ENCODE peak calls at places on chromosomes 13 and 19, in four cellular contexts. Q is K562, O is WTC11, L is HepG2. N is an unnamed sample.

GRCh38 chr19:55446060-55446459 is 3.0 kb upstream of the SHISA7 start:
- DNase-seq in Q (no peak), O (no peak), L (peak; percentile 49), N (no peak)

GRCh38 chr19:29810504-29810871 is 1.3 kb upstream of the CCNE1 start:
- DNase-seq in Q (peak; percentile 40), O (no peak), L (no peak), N (no peak)

GRCh38 chr19:30077851-30078355 is 135.9 kb downstream of the URI1 start:
- DNase-seq in Q (no peak), O (no peak), L (no peak), N (no peak)

GRCh38 chr13:46866150-46866549 is 30.7 kb downstream of the HTR2A start:
- DNase-seq in Q (no peak), O (peak; percentile 22), L (peak; percentile 4), N (peak; percentile 21)

GRCh38 chr13:99792079-99792921 is 179.3 kb downstream of the ZIC5 start:
- DNase-seq in Q (no peak), O (peak; percentile 24), L (no peak), N (no peak)

GRCh38 chr13:108155185-108156106 is 59.9 kb downstream of the LIG4 start:
- DNase-seq in Q (peak; percentile 21), O (peak; percentile 62), L (peak; percentile 40), N (peak; percentile 19)

GRCh38 chr19:38661166-38661565 is 13.7 kb downstream of the ACTN4 start:
- DNase-seq in Q (no peak), O (no peak), L (no peak), N (no peak)

GRCh38 chr13:78022164-78022877 is 103.7 kb upstream of the EDNRB start:
- DNase-seq in Q (no peak), O (no peak), L (no peak), N (no peak)

GRCh38 chr19:1189419-1189818 is 15.4 kb upstream of the SBNO2 start:
- DNase-seq in Q (peak; percentile 69), O (no peak), L (no peak), N (no peak)

GRCh38 chr13:26663801-26664200 is 96.8 kb downstream of the GPR12 start:
- DNase-seq in Q (no peak), O (no peak), L (no peak), N (no peak)

GRCh38 chr13:35814573-35814972 is 316.6 kb downstream of the DCLK1 start:
- DNase-seq in Q (no peak), O (no peak), L (no peak), N (no peak)

GRCh38 chr19:8174706-8175105 is 25.3 kb upstream of the FBN3 start:
- DNase-seq in Q (no peak), O (no peak), L (no peak), N (no peak)

GRCh38 chr19:45404557-45405434 is at the start of gene PPP1R13L:
- DNase-seq in Q (peak; percentile 86), O (peak; percentile 97), L (peak; percentile 76), N (peak; percentile 87)
- TF ChIP-seq ELF4 in Q (no peak), O (no peak), L (no peak), N (no peak)

GRCh38 chr19:2728783-2729387 is 7.7 kb upstream of the DIRAS1 start:
- DNase-seq in Q (no peak), O (no peak), L (no peak), N (no peak)
- TF ChIP-seq ELF4 in Q (no peak), O (no peak), L (no peak), N (no peak)

GRCh38 chr13:48864100-48864499 is 111.6 kb upstream of the FNDC3A start:
- DNase-seq in Q (no peak), O (no peak), L (no peak), N (no peak)

GRCh38 chr13:48866204-48866603 is 109.5 kb upstream of the FNDC3A start:
- DNase-seq in Q (peak; percentile 9), O (no peak), L (no peak), N (no peak)

GRCh38 chr13:48860369-48860768 is 115.3 kb upstream of the FNDC3A start:
- DNase-seq in Q (no peak), O (no peak), L (no peak), N (no peak)

GRCh38 chr13:48859168-48860105 is 116.3 kb upstream of the FNDC3A start:
- DNase-seq in Q (no peak), O (no peak), L (no peak), N (peak; percentile 38)

GRCh38 chr13:48862572-48862971 is 113.1 kb upstream of the FNDC3A start:
- DNase-seq in Q (no peak), O (no peak), L (no peak), N (no peak)
- TF ChIP-seq ELF4 in Q (no peak), O (no peak), L (no peak), N (no peak)

DNA sequence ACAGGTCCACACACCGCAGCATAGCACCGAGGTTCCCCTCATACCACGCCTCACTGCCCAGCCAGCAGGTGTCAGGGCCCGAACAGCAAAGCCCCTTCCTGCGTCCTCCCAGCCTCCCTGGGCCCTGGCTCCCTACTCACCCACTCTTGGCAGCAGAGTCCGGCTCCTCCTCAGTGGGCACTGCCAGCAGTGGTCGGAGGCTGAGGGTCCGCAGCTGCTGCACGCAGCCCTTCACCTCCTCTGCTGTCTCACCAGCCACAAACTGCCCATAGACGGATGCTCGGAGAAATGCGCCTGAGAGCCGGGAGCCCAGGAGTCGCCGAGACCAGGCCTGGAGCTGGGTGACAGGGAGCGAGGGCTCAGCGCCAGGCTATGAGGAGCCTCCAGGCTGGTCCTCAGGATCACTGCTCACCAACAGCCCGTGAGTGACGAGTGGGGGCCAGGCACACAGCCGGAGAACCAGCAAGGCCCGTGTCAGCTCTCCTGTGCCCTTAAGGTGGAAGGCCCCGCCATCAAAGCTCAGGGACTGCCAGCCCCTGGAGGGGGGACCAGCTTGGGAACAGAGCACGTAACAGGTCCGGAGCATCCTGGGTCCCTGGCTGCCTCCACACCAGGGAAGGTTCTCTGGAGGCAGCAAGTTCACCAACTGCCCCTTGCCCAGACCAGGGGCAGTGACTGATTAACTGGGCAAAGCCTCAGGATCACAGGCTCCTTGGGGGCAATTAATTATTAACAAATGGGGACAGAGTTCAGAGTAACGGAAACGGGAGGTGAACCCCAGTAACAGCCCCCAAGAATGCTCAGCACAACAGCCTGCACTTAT is at the start of gene PRODH2:
- DNase-seq in Q (no peak), O (no peak), L (peak; percentile 87), N (no peak)
- TF ChIP-seq ELF4 in Q (no peak), O (no peak), L (no peak), N (no peak)

DNA sequence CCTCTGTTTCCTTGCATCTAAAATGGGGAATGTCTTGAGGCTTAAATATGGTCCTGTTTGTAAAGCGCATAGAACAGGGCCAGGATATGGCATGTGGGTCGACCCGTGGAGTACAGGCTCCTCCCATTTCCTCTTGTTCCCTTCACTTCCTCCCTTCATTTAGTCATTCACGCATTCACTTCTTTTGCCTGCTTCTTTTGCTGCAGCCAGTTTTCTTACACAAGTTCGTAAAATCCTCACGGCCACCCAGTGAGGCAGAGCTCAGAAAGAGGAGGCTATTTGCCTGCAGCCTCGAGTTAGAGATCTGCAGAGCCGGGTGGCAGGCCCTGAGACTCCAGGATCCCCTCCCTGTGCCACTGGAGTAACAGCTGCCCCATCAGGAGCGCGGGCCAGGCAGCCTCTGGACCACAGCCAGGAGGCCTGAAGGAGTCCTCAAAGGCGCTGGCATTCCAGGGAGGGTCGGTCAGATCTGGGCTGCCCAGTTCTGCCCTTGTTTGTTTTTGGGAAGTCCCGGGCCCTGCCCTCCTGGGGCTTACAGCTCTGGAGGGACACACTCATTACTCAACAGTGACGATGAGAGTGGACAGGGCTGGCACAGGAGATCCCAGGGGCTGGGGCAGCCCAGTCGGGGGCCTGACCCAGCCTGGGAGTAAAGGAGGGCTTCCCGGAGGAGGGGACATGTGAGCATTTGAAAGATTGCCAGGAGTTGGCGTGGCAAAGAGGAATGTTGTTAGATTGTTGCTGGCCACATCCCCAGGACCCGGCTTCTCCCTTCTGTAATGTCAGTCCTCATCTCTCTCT is 4.6 kb downstream of the PPP5C start:
- DNase-seq in Q (no peak), O (no peak), L (no peak), N (no peak)
- TF ChIP-seq ELF4 in Q (no peak), O (no peak), L (no peak), N (no peak)

GRCh38 chr19:51698296-51698695 is 5.2 kb downstream of the SPACA6 start:
- DNase-seq in Q (no peak), O (no peak), L (no peak), N (no peak)
- TF ChIP-seq ELF4 in Q (no peak), O (no peak), L (no peak), N (no peak)